ENCODE peak calls at places on chromosomes 11 and 22, in ten cellular contexts. One of them, this sample, is unnamed.

GRCh38 chr11:14793546-14793945 is 98.5 kb downstream of the CYP2R1 start:
- DNase-seq in activated CD4-positive, alpha-beta T cell treated with anti-CD3 and anti-CD28 coated beads, Interleukin-2, amount 50 U/mL, for 1 hour: no peak
- DNase-seq in AG10803: no peak
- DNase-seq in OCI-LY7: no peak
- DNase-seq in HAP-1: no peak
- DNase-seq in substantia nigra: no peak
- DNase-seq in COLO829: peak; percentile 30
- DNase-seq in CD8-positive, alpha-beta memory T cell: no peak
- DNase-seq in AG09309: no peak
- DNase-seq in frontal cortex: no peak
- DNase-seq in this sample: no peak

GRCh38 chr11:11725438-11725837 is 103.6 kb upstream of the GALNT18 start:
- DNase-seq in activated CD4-positive, alpha-beta T cell treated with anti-CD3 and anti-CD28 coated beads, Interleukin-2, amount 50 U/mL, for 1 hour: no peak
- DNase-seq in AG10803: no peak
- DNase-seq in OCI-LY7: no peak
- DNase-seq in HAP-1: no peak
- DNase-seq in substantia nigra: no peak
- DNase-seq in COLO829: no peak
- DNase-seq in CD8-positive, alpha-beta memory T cell: no peak
- DNase-seq in AG09309: no peak
- DNase-seq in frontal cortex: no peak
- DNase-seq in this sample: no peak

GRCh38 chr22:37230673-37231405 is 13.2 kb downstream of the RAC2 start:
- DNase-seq in activated CD4-positive, alpha-beta T cell treated with anti-CD3 and anti-CD28 coated beads, Interleukin-2, amount 50 U/mL, for 1 hour: peak; percentile 54
- DNase-seq in AG10803: no peak
- DNase-seq in OCI-LY7: no peak
- DNase-seq in HAP-1: no peak
- DNase-seq in substantia nigra: no peak
- DNase-seq in COLO829: no peak
- DNase-seq in CD8-positive, alpha-beta memory T cell: peak; percentile 65
- DNase-seq in AG09309: no peak
- DNase-seq in frontal cortex: no peak
- DNase-seq in this sample: no peak

GRCh38 chr22:50576070-50576469 is 2.2 kb downstream of the CPT1B start:
- DNase-seq in activated CD4-positive, alpha-beta T cell treated with anti-CD3 and anti-CD28 coated beads, Interleukin-2, amount 50 U/mL, for 1 hour: no peak
- DNase-seq in AG10803: peak; percentile 23
- DNase-seq in OCI-LY7: no peak
- DNase-seq in HAP-1: peak; percentile 45
- DNase-seq in substantia nigra: no peak
- DNase-seq in COLO829: no peak
- DNase-seq in CD8-positive, alpha-beta memory T cell: no peak
- DNase-seq in AG09309: peak; percentile 10
- DNase-seq in frontal cortex: no peak
- DNase-seq in this sample: no peak

GRCh38 chr22:38005943-38006342 is 21.6 kb upstream of the SOX10 start:
- DNase-seq in activated CD4-positive, alpha-beta T cell treated with anti-CD3 and anti-CD28 coated beads, Interleukin-2, amount 50 U/mL, for 1 hour: no peak
- DNase-seq in AG10803: no peak
- DNase-seq in OCI-LY7: no peak
- DNase-seq in HAP-1: no peak
- DNase-seq in substantia nigra: no peak
- DNase-seq in COLO829: no peak
- DNase-seq in CD8-positive, alpha-beta memory T cell: no peak
- DNase-seq in AG09309: no peak
- DNase-seq in frontal cortex: no peak
- DNase-seq in this sample: no peak

GRCh38 chr11:80587906-80588305 is 1147.1 kb upstream of the TENM4 start:
- DNase-seq in activated CD4-positive, alpha-beta T cell treated with anti-CD3 and anti-CD28 coated beads, Interleukin-2, amount 50 U/mL, for 1 hour: no peak
- DNase-seq in AG10803: no peak
- DNase-seq in OCI-LY7: no peak
- DNase-seq in HAP-1: no peak
- DNase-seq in substantia nigra: no peak
- DNase-seq in COLO829: no peak
- DNase-seq in CD8-positive, alpha-beta memory T cell: no peak
- DNase-seq in AG09309: no peak
- DNase-seq in frontal cortex: no peak
- DNase-seq in this sample: no peak

GRCh38 chr11:2742611-2743426 is 43.0 kb upstream of the KCNQ1OT1 start:
- DNase-seq in activated CD4-positive, alpha-beta T cell treated with anti-CD3 and anti-CD28 coated beads, Interleukin-2, amount 50 U/mL, for 1 hour: no peak
- DNase-seq in AG10803: no peak
- DNase-seq in OCI-LY7: no peak
- DNase-seq in HAP-1: no peak
- DNase-seq in substantia nigra: no peak
- DNase-seq in COLO829: no peak
- DNase-seq in CD8-positive, alpha-beta memory T cell: no peak
- DNase-seq in AG09309: no peak
- DNase-seq in frontal cortex: no peak
- DNase-seq in this sample: no peak

GRCh38 chr11:66820921-66821320 is 22.3 kb upstream of the RCE1 start:
- DNase-seq in activated CD4-positive, alpha-beta T cell treated with anti-CD3 and anti-CD28 coated beads, Interleukin-2, amount 50 U/mL, for 1 hour: no peak
- DNase-seq in AG10803: no peak
- DNase-seq in OCI-LY7: no peak
- DNase-seq in HAP-1: no peak
- DNase-seq in substantia nigra: no peak
- DNase-seq in COLO829: no peak
- DNase-seq in CD8-positive, alpha-beta memory T cell: no peak
- DNase-seq in AG09309: no peak
- DNase-seq in frontal cortex: no peak
- DNase-seq in this sample: no peak

GRCh38 chr11:73296501-73297230 is 11.4 kb upstream of the ARHGEF17 start:
- DNase-seq in activated CD4-positive, alpha-beta T cell treated with anti-CD3 and anti-CD28 coated beads, Interleukin-2, amount 50 U/mL, for 1 hour: no peak
- DNase-seq in AG10803: no peak
- DNase-seq in OCI-LY7: no peak
- DNase-seq in HAP-1: no peak
- DNase-seq in substantia nigra: no peak
- DNase-seq in COLO829: no peak
- DNase-seq in CD8-positive, alpha-beta memory T cell: no peak
- DNase-seq in AG09309: no peak
- DNase-seq in frontal cortex: no peak
- DNase-seq in this sample: no peak

GRCh38 chr11:115505165-115505564 is 950 bp upstream of the CADM1 start:
- DNase-seq in activated CD4-positive, alpha-beta T cell treated with anti-CD3 and anti-CD28 coated beads, Interleukin-2, amount 50 U/mL, for 1 hour: no peak
- DNase-seq in AG10803: no peak
- DNase-seq in OCI-LY7: no peak
- DNase-seq in HAP-1: no peak
- DNase-seq in substantia nigra: no peak
- DNase-seq in COLO829: no peak
- DNase-seq in CD8-positive, alpha-beta memory T cell: no peak
- DNase-seq in AG09309: no peak
- DNase-seq in frontal cortex: no peak
- DNase-seq in this sample: no peak

GRCh38 chr11:74010306-74010981 is 1.6 kb upstream of the UCP3 start:
- DNase-seq in activated CD4-positive, alpha-beta T cell treated with anti-CD3 and anti-CD28 coated beads, Interleukin-2, amount 50 U/mL, for 1 hour: no peak
- DNase-seq in AG10803: no peak
- DNase-seq in OCI-LY7: no peak
- DNase-seq in HAP-1: no peak
- DNase-seq in substantia nigra: no peak
- DNase-seq in COLO829: no peak
- DNase-seq in CD8-positive, alpha-beta memory T cell: no peak
- DNase-seq in AG09309: no peak
- DNase-seq in frontal cortex: no peak
- DNase-seq in this sample: no peak

GRCh38 chr11:104572279-104572678 is 326.0 kb downstream of the CASP12 start:
- DNase-seq in activated CD4-positive, alpha-beta T cell treated with anti-CD3 and anti-CD28 coated beads, Interleukin-2, amount 50 U/mL, for 1 hour: no peak
- DNase-seq in AG10803: no peak
- DNase-seq in OCI-LY7: no peak
- DNase-seq in HAP-1: no peak
- DNase-seq in substantia nigra: no peak
- DNase-seq in COLO829: no peak
- DNase-seq in CD8-positive, alpha-beta memory T cell: no peak
- DNase-seq in AG09309: no peak
- DNase-seq in frontal cortex: no peak
- DNase-seq in this sample: no peak

This sample was measured in GM04503.